ENCODE peak calls at places on chromosome 18, in eight cellular contexts. O is RWPE2, V is type B pancreatic cell, I is fibroblast of mammary gland, B is dorsolateral prefrontal cortex, D is GM06990, R is A549, X is fibroblast of the aortic adventitia. C is an unnamed sample.

GRCh38 chr18:59416818-59417217 is 57.8 kb upstream of the LMAN1 start:
- DNase-seq in O (no peak), V (no peak), I (peak), B (no peak), D (no peak), R (no peak), X (no peak), C (no peak)

GRCh38 chr18:44537521-44537920 is 143.2 kb upstream of the SETBP1 start:
- DNase-seq in O (peak), V (no peak), I (peak), B (no peak), D (no peak), R (peak), X (peak), C (peak)

GRCh38 chr18:58578321-58578720 is 50.6 kb downstream of the ALPK2 start:
- DNase-seq in O (no peak), V (no peak), I (peak), B (no peak), D (no peak), R (no peak), X (peak), C (no peak)

GRCh38 chr18:415047-415446 is 85.5 kb downstream of the COLEC12 start:
- DNase-seq in O (no peak), V (no peak), I (no peak), B (no peak), D (no peak), R (no peak), X (no peak), C (no peak)

GRCh38 chr18:22166070-22166972 is 3.1 kb upstream of the GATA6 start:
- DNase-seq in O (no peak), V (no peak), I (no peak), B (no peak), D (no peak), R (peak), X (peak), C (no peak)

GRCh38 chr18:50135903-50136302 is 59.0 kb downstream of the MYO5B start:
- DNase-seq in O (no peak), V (no peak), I (no peak), B (no peak), D (no peak), R (no peak), X (no peak), C (no peak)

GRCh38 chr18:32469190-32469611 is 1.5 kb downstream of the GAREM1 start:
- DNase-seq in O (no peak), V (no peak), I (peak), B (peak), D (no peak), R (peak), X (peak), C (peak)

GRCh38 chr18:23810396-23810795 is 121.1 kb downstream of the LAMA3 start:
- DNase-seq in O (no peak), V (no peak), I (no peak), B (no peak), D (peak), R (no peak), X (no peak), C (no peak)

GRCh38 chr18:54386043-54386442 is 28.3 kb downstream of the C18orf54 start:
- DNase-seq in O (no peak), V (no peak), I (no peak), B (no peak), D (no peak), R (no peak), X (no peak), C (no peak)

GRCh38 chr18:49548266-49548665 is 13.6 kb upstream of the LIPG start:
- DNase-seq in O (no peak), V (no peak), I (peak), B (no peak), D (no peak), R (peak), X (peak), C (peak)

GRCh38 chr18:80077873-80078272 is 31.2 kb upstream of the ADNP2 start:
- DNase-seq in O (no peak), V (no peak), I (no peak), B (no peak), D (no peak), R (no peak), X (no peak), C (no peak)

GRCh38 chr18:73136134-73136533 is 268.3 kb upstream of the NETO1 start:
- DNase-seq in O (no peak), V (no peak), I (peak), B (no peak), D (no peak), R (no peak), X (peak), C (peak)

GRCh38 chr18:58789856-58790255 is 74.8 kb upstream of the ZNF532 start:
- DNase-seq in O (no peak), V (no peak), I (no peak), B (no peak), D (no peak), R (peak), X (no peak), C (no peak)

GRCh38 chr18:31954349-31954748 is 11.4 kb upstream of the TRAPPC8 start:
- DNase-seq in O (no peak), V (no peak), I (peak), B (no peak), D (no peak), R (peak), X (peak), C (no peak)

GRCh38 chr18:23451491-23451890 is 1.6 kb upstream of the RIOK3 start:
- DNase-seq in O (no peak), V (no peak), I (no peak), B (no peak), D (peak), R (no peak), X (no peak), C (no peak)

GRCh38 chr18:39841133-39842041 is 2113.6 kb upstream of the PIK3C3 start:
- DNase-seq in O (peak), V (peak), I (peak), B (peak), D (no peak), R (peak), X (peak), C (peak)

GRCh38 chr18:66497351-66497750 is 106.5 kb downstream of the CDH19 start:
- DNase-seq in O (no peak), V (no peak), I (no peak), B (no peak), D (no peak), R (no peak), X (no peak), C (no peak)

GRCh38 chr18:73240899-73241298 is 373.1 kb upstream of the NETO1 start:
- DNase-seq in O (no peak), V (no peak), I (no peak), B (no peak), D (no peak), R (no peak), X (no peak), C (no peak)

GRCh38 chr18:34224423-34225217 is at the start of gene NOL4:
- DNase-seq in O (no peak), V (peak), I (no peak), B (peak), D (peak), R (peak), X (peak), C (no peak)

GRCh38 chr18:13269599-13270011 is 51.0 kb downstream of the LDLRAD4 start:
- DNase-seq in O (no peak), V (no peak), I (no peak), B (peak), D (no peak), R (no peak), X (no peak), C (no peak)

GRCh38 chr18:78977627-78978271 is 1.9 kb upstream of the SALL3 start:
- DNase-seq in O (no peak), V (no peak), I (no peak), B (no peak), D (no peak), R (no peak), X (no peak), C (no peak)

GRCh38 chr18:46155652-46156051 is 51.5 kb downstream of the HAUS1 start:
- DNase-seq in O (no peak), V (no peak), I (peak), B (no peak), D (no peak), R (peak), X (peak), C (peak)

GRCh38 chr18:22106536-22107292 is 62.7 kb upstream of the GATA6 start:
- DNase-seq in O (no peak), V (no peak), I (peak), B (no peak), D (no peak), R (peak), X (peak), C (no peak)

GRCh38 chr18:50429207-50429948 is 54.5 kb downstream of the SKA1 start:
- DNase-seq in O (no peak), V (no peak), I (peak), B (no peak), D (peak), R (peak), X (peak), C (peak)

GRCh38 chr18:23893653-23894052 is 120.9 kb upstream of the TTC39C start:
- DNase-seq in O (no peak), V (no peak), I (no peak), B (no peak), D (no peak), R (no peak), X (no peak), C (no peak)

GRCh38 chr18:49697757-49698595 is 115.4 kb downstream of the ACAA2 start:
- DNase-seq in O (no peak), V (no peak), I (peak), B (no peak), D (no peak), R (no peak), X (peak), C (peak)

GRCh38 chr18:51135361-51135760 is 62.1 kb downstream of the MEX3C start:
- DNase-seq in O (no peak), V (no peak), I (peak), B (no peak), D (no peak), R (peak), X (peak), C (peak)

GRCh38 chr18:23591011-23591410 is 4.7 kb upstream of the NPC1 start:
- DNase-seq in O (no peak), V (no peak), I (peak), B (no peak), D (no peak), R (peak), X (peak), C (peak)

GRCh38 chr18:44198296-44199284 is 482.1 kb upstream of the SETBP1 start:
- DNase-seq in O (no peak), V (no peak), I (no peak), B (no peak), D (no peak), R (no peak), X (no peak), C (no peak)

GRCh38 chr18:42087195-42087594 is 132.2 kb downstream of the PIK3C3 start:
- DNase-seq in O (no peak), V (no peak), I (no peak), B (no peak), D (no peak), R (no peak), X (peak), C (no peak)

GRCh38 chr18:50724631-50725235 is 95.1 kb downstream of the MRO start:
- DNase-seq in O (no peak), V (no peak), I (no peak), B (no peak), D (no peak), R (no peak), X (no peak), C (no peak)

GRCh38 chr18:46046126-46046525 is 25.9 kb downstream of the PSTPIP2 start:
- DNase-seq in O (no peak), V (no peak), I (no peak), B (no peak), D (no peak), R (no peak), X (no peak), C (no peak)

GRCh38 chr18:54503495-54503894 is 87.5 kb upstream of the DYNAP start:
- DNase-seq in O (no peak), V (no peak), I (no peak), B (no peak), D (no peak), R (no peak), X (peak), C (no peak)

GRCh38 chr18:58078889-58079573 is 35.0 kb downstream of the NEDD4L start:
- DNase-seq in O (no peak), V (no peak), I (no peak), B (no peak), D (no peak), R (no peak), X (no peak), C (no peak)

GRCh38 chr18:38898167-38898566 is 1332.6 kb upstream of the CELF4 start:
- DNase-seq in O (no peak), V (no peak), I (no peak), B (no peak), D (no peak), R (no peak), X (no peak), C (no peak)

GRCh38 chr18:45926691-45927090 is 40.4 kb downstream of the EPG5 start:
- DNase-seq in O (no peak), V (no peak), I (no peak), B (no peak), D (no peak), R (no peak), X (no peak), C (no peak)

GRCh38 chr18:37321578-37322496 is 243.8 kb downstream of the CELF4 start:
- DNase-seq in O (no peak), V (no peak), I (no peak), B (no peak), D (no peak), R (no peak), X (no peak), C (no peak)

GRCh38 chr18:49920731-49921130 is 107.4 kb upstream of the ACAA2 start:
- DNase-seq in O (no peak), V (no peak), I (peak), B (no peak), D (no peak), R (no peak), X (no peak), C (no peak)

GRCh38 chr18:23126352-23127056 is 8.8 kb upstream of the CABLES1 start:
- DNase-seq in O (no peak), V (no peak), I (no peak), B (no peak), D (no peak), R (no peak), X (no peak), C (no peak)

GRCh38 chr18:32438173-32438572 is 32.5 kb downstream of the GAREM1 start:
- DNase-seq in O (no peak), V (no peak), I (no peak), B (no peak), D (no peak), R (no peak), X (no peak), C (no peak)

GRCh38 chr18:9722691-9723090 is 14.6 kb downstream of the RAB31 start:
- DNase-seq in O (no peak), V (no peak), I (no peak), B (no peak), D (no peak), R (no peak), X (no peak), C (no peak)
- TF ChIP-seq CTCF in O (peak), V (no peak), I (no peak), B (no peak), D (no peak), R (no peak), X (no peak), C (peak)

GRCh38 chr18:3970929-3971328 is 484.2 kb downstream of the DLGAP1 start:
- DNase-seq in O (no peak), V (no peak), I (no peak), B (no peak), D (no peak), R (no peak), X (no peak), C (peak)
- TF ChIP-seq CTCF in O (no peak), V (no peak), I (peak), B (no peak), D (peak), R (no peak), X (peak), C (peak)

DNA sequence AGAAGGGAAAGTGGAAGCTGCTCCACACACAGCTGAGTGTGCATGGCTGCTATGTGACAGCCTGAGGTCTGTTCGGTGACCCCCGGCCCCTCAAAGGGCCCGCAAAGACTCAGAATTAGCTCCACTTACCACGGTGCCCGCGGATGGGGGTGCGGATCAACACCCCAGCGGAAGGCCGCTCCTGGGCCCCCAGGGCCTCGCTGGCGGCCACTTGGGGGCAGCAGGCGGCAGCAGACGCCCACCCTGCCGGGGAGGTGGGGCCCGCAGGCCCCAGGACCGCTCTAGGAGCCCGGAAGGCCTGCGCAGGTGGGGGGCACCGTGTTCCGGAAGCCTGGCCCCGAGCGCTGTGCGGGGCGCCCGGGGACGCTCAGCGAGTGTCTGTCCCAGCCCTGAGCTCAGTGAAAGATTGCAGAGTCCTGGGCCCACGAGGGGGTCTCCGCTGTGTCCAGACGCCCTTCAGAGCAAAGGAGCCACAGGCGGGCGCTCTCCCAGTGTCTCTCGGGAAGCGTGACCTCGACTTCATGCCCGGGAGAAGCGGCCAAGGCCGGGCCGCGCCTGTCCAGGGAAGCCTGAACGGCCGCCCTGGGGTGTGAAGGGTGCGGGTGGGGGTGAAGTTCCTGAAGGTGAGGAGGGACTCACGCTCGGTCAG is 118.6 kb downstream of the VAPA start:
- DNase-seq in O (no peak), V (no peak), I (no peak), B (no peak), D (no peak), R (no peak), X (no peak), C (no peak)
- TF ChIP-seq CTCF in O (no peak), V (peak), I (no peak), B (peak), D (no peak), R (no peak), X (no peak), C (peak)

GRCh38 chr18:26511339-26512071 is 36.8 kb downstream of the KCTD1 start:
- DNase-seq in O (no peak), V (no peak), I (no peak), B (no peak), D (no peak), R (no peak), X (no peak), C (no peak)

GRCh38 chr18:26520974-26521373 is 27.4 kb downstream of the KCTD1 start:
- DNase-seq in O (no peak), V (no peak), I (no peak), B (no peak), D (no peak), R (no peak), X (no peak), C (no peak)

GRCh38 chr18:26515643-26516495 is 32.5 kb downstream of the KCTD1 start:
- DNase-seq in O (no peak), V (no peak), I (no peak), B (no peak), D (no peak), R (no peak), X (no peak), C (no peak)

GRCh38 chr18:26521617-26522016 is 26.7 kb downstream of the KCTD1 start:
- DNase-seq in O (no peak), V (no peak), I (no peak), B (no peak), D (no peak), R (no peak), X (no peak), C (no peak)

DNA sequence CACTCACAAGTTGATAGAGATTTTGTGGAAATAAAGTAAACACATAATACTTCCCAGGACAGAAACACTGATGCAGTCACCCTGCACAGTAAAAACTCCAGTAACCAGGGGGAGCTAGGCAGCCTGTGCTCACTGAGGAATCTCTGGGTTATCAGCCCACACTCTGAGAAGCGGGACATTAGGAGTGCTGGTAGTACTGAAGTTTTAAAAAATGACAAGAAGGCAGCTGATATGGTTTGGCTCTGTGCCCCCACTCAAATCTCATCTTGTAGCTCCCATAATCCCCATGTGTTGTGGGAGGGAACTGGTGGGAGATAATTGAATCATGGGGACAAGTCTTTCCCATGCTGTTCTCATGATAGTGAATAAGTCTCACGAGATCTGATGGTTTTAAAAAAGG is 31.4 kb downstream of the KCTD1 start:
- DNase-seq in O (no peak), V (no peak), I (no peak), B (no peak), D (no peak), R (no peak), X (no peak), C (no peak)
- TF ChIP-seq CTCF in O (no peak), V (no peak), I (no peak), B (no peak), D (no peak), R (no peak), X (no peak), C (no peak)

DNA sequence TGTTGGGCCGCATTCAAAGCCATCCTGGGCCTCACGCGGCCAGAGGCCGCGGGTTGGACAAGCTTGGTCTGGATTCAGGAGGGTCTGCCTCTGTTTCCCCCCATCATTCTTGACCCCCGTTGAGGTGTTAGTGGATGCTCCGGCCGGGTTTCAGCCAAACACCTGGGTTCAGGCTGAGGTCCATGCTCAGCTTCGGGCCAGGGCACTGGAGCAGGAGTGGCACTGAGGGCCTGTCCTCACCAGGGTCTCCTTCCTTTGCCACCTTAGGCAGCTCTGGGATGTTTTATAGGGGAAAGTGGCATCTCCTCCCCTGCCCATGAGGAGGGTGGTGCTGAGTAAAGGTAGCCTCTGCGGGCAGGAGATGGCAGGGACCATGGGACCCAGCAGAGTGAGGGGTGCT is 76.9 kb upstream of the SMAD2 start:
- DNase-seq in O (no peak), V (no peak), I (no peak), B (no peak), D (no peak), R (no peak), X (no peak), C (no peak)
- TF ChIP-seq CTCF in O (no peak), V (no peak), I (no peak), B (no peak), D (no peak), R (no peak), X (no peak), C (no peak)

GRCh38 chr18:28637897-28638296 is 461.0 kb upstream of the CDH2 start:
- DNase-seq in O (no peak), V (no peak), I (no peak), B (no peak), D (no peak), R (no peak), X (no peak), C (no peak)
- TF ChIP-seq CTCF in O (peak), V (peak), I (no peak), B (no peak), D (no peak), R (no peak), X (no peak), C (no peak)

GRCh38 chr18:29157057-29157780 is 980.3 kb upstream of the CDH2 start:
- DNase-seq in O (no peak), V (no peak), I (no peak), B (no peak), D (no peak), R (peak), X (no peak), C (peak)
- TF ChIP-seq CTCF in O (no peak), V (no peak), I (no peak), B (no peak), D (no peak), R (no peak), X (no peak), C (no peak)

C was measured in HFFc6.